ENCODE peak calls at places on chromosome 1, in five cellular contexts. E is GM23248, O is hepatocyte, M is PC-3, N is neural progenitor cell. Y is an unnamed sample.

GRCh38 chr1:107935396-107936064 is 29.4 kb downstream of the VAV3 start:
- DNase-seq in N (no peak), M (peak), O (no peak), E (peak), Y (peak)

GRCh38 chr1:119859647-119860046 is 36.7 kb downstream of the ADAM30 start:
- DNase-seq in N (no peak), M (peak), O (no peak), E (peak), Y (no peak)

GRCh38 chr1:235326719-235327558 is 1.0 kb downstream of the ARID4B start:
- DNase-seq in N (peak), O (peak), M (peak), E (peak), Y (peak)

GRCh38 chr1:227748496-227749182 is 13.4 kb downstream of the SNAP47 start:
- DNase-seq in O (no peak), N (no peak), E (no peak), M (no peak), Y (no peak)

GRCh38 chr1:50967416-50968020 is 2.5 kb upstream of the CDKN2C start:
- DNase-seq in E (peak), N (no peak), O (no peak), M (peak), Y (peak)

GRCh38 chr1:152462636-152463035 is 48.0 kb upstream of the LCE5A start:
- DNase-seq in E (no peak), N (no peak), M (no peak), O (no peak), Y (no peak)

GRCh38 chr1:150009604-150010387 is 730 bp downstream of the OTUD7B start:
- DNase-seq in N (peak), E (peak), O (peak), M (peak), Y (peak)

GRCh38 chr1:16114527-16115467 is 41.1 kb downstream of the EPHA2 start:
- DNase-seq in N (no peak), E (no peak), O (no peak), M (no peak), Y (no peak)

GRCh38 chr1:53107570-53108322 is 34.7 kb downstream of the SLC1A7 start:
- DNase-seq in N (no peak), O (peak), M (peak), E (peak), Y (no peak)

GRCh38 chr1:162566870-162567269 is 5.3 kb downstream of the UAP1 start:
- DNase-seq in E (no peak), N (no peak), M (no peak), O (no peak), Y (no peak)

GRCh38 chr1:151398691-151399065 is 695 bp upstream of the PSMB4 start:
- DNase-seq in N (no peak), O (no peak), M (no peak), E (peak), Y (peak)

GRCh38 chr1:160489513-160490261 is 33.4 kb downstream of the SLAMF6 start:
- DNase-seq in N (no peak), O (no peak), M (no peak), E (no peak), Y (peak)

GRCh38 chr1:58402444-58402843 is 144.1 kb downstream of the OMA1 start:
- DNase-seq in N (no peak), E (peak), M (no peak), O (no peak), Y (no peak)

GRCh38 chr1:64691631-64692030 is 53.2 kb upstream of the RAVER2 start:
- DNase-seq in O (no peak), N (no peak), M (peak), E (peak), Y (no peak)

GRCh38 chr1:149884433-149885363 is 14.7 kb upstream of the BOLA1 start:
- DNase-seq in E (peak), N (peak), O (peak), M (peak), Y (peak)

GRCh38 chr1:1629430-1630190 is 2.4 kb upstream of the MMP23B start:
- DNase-seq in E (no peak), M (no peak), O (no peak), N (no peak), Y (peak)

GRCh38 chr1:229341811-229342304 is 989 bp downstream of the CCSAP start:
- DNase-seq in N (no peak), M (no peak), O (no peak), E (peak), Y (peak)

GRCh38 chr1:44652445-44653106 is 21.7 kb downstream of the TMEM53 start:
- DNase-seq in N (peak), O (peak), E (peak), M (peak), Y (peak)

GRCh38 chr1:228377664-228378452 is 28.8 kb downstream of the TRIM11 start:
- DNase-seq in N (no peak), M (peak), O (no peak), E (no peak), Y (no peak)

GRCh38 chr1:109788695-109789521 is 25.2 kb upstream of the EPS8L3 start:
- DNase-seq in E (peak), N (peak), O (peak), M (peak), Y (peak)

GRCh38 chr1:183106746-183107145 is 79.3 kb upstream of the LAMC2 start:
- DNase-seq in M (no peak), O (no peak), E (peak), N (no peak), Y (no peak)

GRCh38 chr1:18972531-18972930 is 16.1 kb upstream of the IFFO2 start:
- DNase-seq in M (peak), E (peak), O (no peak), N (no peak), Y (no peak)

GRCh38 chr1:10074855-10075418 is 42.2 kb downstream of the UBE4B start:
- DNase-seq in N (no peak), M (no peak), E (no peak), O (no peak), Y (no peak)

GRCh38 chr1:236164273-236164672 is 21.9 kb downstream of the GPR137B start:
- DNase-seq in E (no peak), N (no peak), O (no peak), M (no peak), Y (no peak)

GRCh38 chr1:21324368-21325137 is 34.3 kb upstream of the ECE1 start:
- DNase-seq in E (peak), O (peak), N (no peak), M (peak), Y (peak)

GRCh38 chr1:216686860-216687545 is 36.2 kb downstream of the ESRRG start:
- DNase-seq in N (peak), M (peak), E (no peak), O (peak), Y (no peak)

GRCh38 chr1:175927944-175928343 is 184.5 kb upstream of the TNR start:
- DNase-seq in N (no peak), E (no peak), O (no peak), M (no peak), Y (no peak)

GRCh38 chr1:152543808-152544207 is 22.8 kb downstream of the LCE3E start:
- DNase-seq in N (no peak), E (peak), M (peak), O (no peak), Y (peak)

GRCh38 chr1:10299174-10299573 is 88.8 kb downstream of the KIF1B start:
- DNase-seq in N (no peak), O (no peak), M (no peak), E (no peak), Y (no peak)

GRCh38 chr1:198631292-198631691 is 7.5 kb upstream of the PTPRC start:
- DNase-seq in O (no peak), N (no peak), M (no peak), E (no peak), Y (no peak)

GRCh38 chr1:187680823-187681222 is 852.1 kb downstream of the PLA2G4A start:
- DNase-seq in O (no peak), M (no peak), N (no peak), E (peak), Y (no peak)

GRCh38 chr1:187685338-187685737 is 856.6 kb downstream of the PLA2G4A start:
- DNase-seq in M (peak), O (no peak), N (no peak), E (peak), Y (no peak)

GRCh38 chr1:187682112-187682511 is 853.4 kb downstream of the PLA2G4A start:
- DNase-seq in O (no peak), M (no peak), E (no peak), N (no peak), Y (no peak)
- TF ChIP-seq EZH2phosphoT487 in O (no peak), M (no peak), E (no peak), N (no peak), Y (no peak)

GRCh38 chr1:59678809-59679228 is 135.9 kb upstream of the HOOK1 start:
- DNase-seq in M (peak), E (peak), N (peak), O (no peak), Y (no peak)

GRCh38 chr1:59674605-59675004 is 140.1 kb upstream of the HOOK1 start:
- DNase-seq in N (no peak), M (no peak), O (no peak), E (peak), Y (no peak)

GRCh38 chr1:59682405-59683080 is 132.2 kb upstream of the HOOK1 start:
- DNase-seq in N (peak), O (no peak), M (no peak), E (peak), Y (no peak)

GRCh38 chr1:59680044-59680443 is 134.7 kb upstream of the HOOK1 start:
- DNase-seq in E (no peak), M (no peak), N (no peak), O (no peak), Y (no peak)

DNA sequence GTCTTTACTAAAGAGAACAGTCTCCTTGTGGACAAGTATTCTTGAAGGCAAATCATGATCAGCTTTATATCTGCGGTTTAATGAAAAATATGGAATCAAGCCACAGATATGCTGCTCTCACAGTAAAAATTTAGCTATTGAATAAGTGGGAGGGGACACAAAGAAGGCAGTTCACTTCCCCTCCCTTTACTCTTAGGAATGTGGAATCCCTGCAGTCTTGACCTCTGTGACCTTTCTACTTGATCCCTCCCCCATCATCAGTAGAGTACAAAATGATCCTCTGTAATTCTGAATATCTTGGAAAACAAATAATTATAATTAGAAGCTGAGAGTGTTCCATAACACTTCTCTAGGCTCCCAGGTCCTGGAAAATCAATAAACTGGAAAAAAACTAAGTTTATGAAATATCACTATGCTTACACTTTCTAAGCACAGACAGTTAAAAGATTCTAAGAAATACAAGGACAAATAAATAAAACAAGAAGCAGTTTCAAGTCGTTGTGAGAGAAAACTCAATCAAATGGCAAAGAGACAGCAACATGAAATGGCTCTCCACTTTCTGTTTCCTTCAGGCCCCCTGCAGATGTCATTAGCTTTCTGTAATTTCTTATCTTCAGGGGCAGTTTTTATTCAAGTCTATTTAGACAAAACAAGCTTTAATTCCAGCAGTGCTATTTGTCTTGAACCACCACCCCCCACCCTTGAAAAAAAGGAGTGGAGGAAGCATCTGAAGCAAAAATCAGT is 136.5 kb upstream of the HOOK1 start:
- DNase-seq in M (no peak), N (peak), E (no peak), O (no peak), Y (no peak)
- H3K4me2 ChIP-seq in M (no peak), N (peak), E (peak), O (no peak), Y (no peak)

GRCh38 chr1:212466437-212466836 is 33.7 kb downstream of the NENF start:
- DNase-seq in E (no peak), N (no peak), M (no peak), O (no peak), Y (no peak)
- H3K27ac ChIP-seq in E (no peak), N (no peak), M (no peak), O (peak), Y (no peak)

GRCh38 chr1:24195146-24195545 is 8.1 kb upstream of the IFNLR1 start:
- DNase-seq in E (no peak), O (no peak), M (peak), N (no peak), Y (no peak)
- TF ChIP-seq EZH2phosphoT487 in E (no peak), O (no peak), M (no peak), N (no peak), Y (no peak)

DNA sequence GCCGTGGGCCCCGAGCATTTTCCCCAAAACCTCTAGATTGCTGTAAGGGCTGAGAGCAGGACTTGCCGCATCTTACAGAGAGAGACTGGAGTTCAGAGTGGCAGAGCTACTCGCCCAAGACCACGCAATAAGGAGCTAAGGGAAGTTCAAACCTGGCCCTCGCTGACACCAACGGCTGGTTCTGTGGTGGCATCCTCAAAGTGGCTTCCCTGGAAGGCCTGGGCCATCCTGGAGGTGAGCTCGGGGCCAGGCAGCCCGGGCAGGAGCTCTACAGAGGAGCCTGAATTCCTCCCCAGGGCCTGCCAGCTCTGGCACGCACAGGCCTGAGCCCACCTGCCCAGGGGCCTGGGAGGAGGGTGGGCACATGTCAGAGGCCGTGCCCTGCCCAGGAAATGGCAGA is 68.7 kb downstream of the MEGF6 start:
- DNase-seq in O (no peak), E (no peak), M (no peak), N (no peak), Y (no peak)
- H3K4me2 ChIP-seq in O (no peak), E (no peak), M (peak), N (no peak), Y (no peak)

GRCh38 chr1:6450943-6451373 is 15.0 kb downstream of the TNFRSF25 start:
- DNase-seq in O (peak), E (no peak), N (no peak), M (no peak), Y (no peak)
- H3K27ac ChIP-seq in O (peak), E (no peak), N (no peak), M (no peak), Y (no peak)

GRCh38 chr1:86233406-86233805 is 76.8 kb upstream of the COL24A1 start:
- DNase-seq in N (no peak), E (no peak), O (no peak), M (no peak), Y (peak)

GRCh38 chr1:86227026-86227425 is 70.5 kb upstream of the COL24A1 start:
- DNase-seq in O (no peak), E (peak), M (no peak), N (no peak), Y (no peak)

GRCh38 chr1:86235859-86236258 is 79.3 kb upstream of the COL24A1 start:
- DNase-seq in E (no peak), N (no peak), M (no peak), O (no peak), Y (no peak)

GRCh38 chr1:86229405-86229804 is 72.8 kb upstream of the COL24A1 start:
- DNase-seq in O (no peak), E (no peak), N (no peak), M (no peak), Y (no peak)

GRCh38 chr1:86231076-86231475 is 74.5 kb upstream of the COL24A1 start:
- DNase-seq in N (no peak), O (no peak), M (no peak), E (peak), Y (no peak)
- TF ChIP-seq EZH2phosphoT487 in N (no peak), O (no peak), M (no peak), E (no peak), Y (no peak)

GRCh38 chr1:47479664-47480063 is 41.8 kb downstream of the FOXD2 start:
- DNase-seq in M (no peak), O (no peak), N (no peak), E (no peak), Y (no peak)
- H3K4me2 ChIP-seq in M (no peak), O (no peak), N (no peak), E (no peak), Y (no peak)